ENCODE peak calls at places on chromosomes 1 and 21, in four cellular contexts. A, L, Q and E are unnamed samples. For H3K4me1, the result is how much of the 10 kb centered on the place peaks cover.

GRCh38 chr1:207873055-207873890 is 37.7 kb downstream of the CD34 start:
- DNase-seq in L (no peak), Q (no peak), A (no peak), E (no peak)

GRCh38 chr1:15343729-15344128 is 66.0 kb upstream of the EFHD2 start:
- DNase-seq in A (no peak), L (peak), Q (peak), E (no peak)

GRCh38 chr1:25697426-25698220 is 81.0 kb downstream of the MAN1C1 start:
- DNase-seq in A (no peak), Q (no peak), L (no peak), E (no peak)

GRCh38 chr21:15276243-15276642 is 211.4 kb upstream of the NRIP1 start:
- DNase-seq in A (no peak), Q (no peak), L (no peak), E (no peak)

GRCh38 chr1:61491497-61491896 is 233.4 kb downstream of the TM2D1 start:
- DNase-seq in A (no peak), L (peak), Q (peak), E (no peak)

GRCh38 chr1:104989012-104989411 is 1239.3 kb downstream of the AMY1C start:
- DNase-seq in A (no peak), Q (no peak), L (no peak), E (no peak)

GRCh38 chr21:44294391-44295162 is 5.3 kb upstream of the PFKL start:
- DNase-seq in L (peak), A (no peak), Q (peak), E (no peak)

GRCh38 chr1:109327285-109327684 is 20.5 kb upstream of the MYBPHL start:
- DNase-seq in L (no peak), Q (no peak), A (peak), E (no peak)

GRCh38 chr1:31346882-31347281 is 26.0 kb downstream of the FABP3 start:
- DNase-seq in L (no peak), Q (no peak), A (no peak), E (no peak)

GRCh38 chr21:31128234-31128633 is 90.0 kb upstream of the KRTAP19-8 start:
- DNase-seq in L (no peak), A (no peak), Q (no peak), E (no peak)

GRCh38 chr1:210477328-210477924 is 148.7 kb downstream of the HHAT start:
- DNase-seq in A (no peak), Q (no peak), L (no peak), E (no peak)

GRCh38 chr1:40710581-40711315 is 19.2 kb downstream of the NFYC start:
- DNase-seq in Q (no peak), L (no peak), A (no peak), E (no peak)

GRCh38 chr1:40711465-40712404 is 20.2 kb downstream of the NFYC start:
- DNase-seq in Q (no peak), L (no peak), A (peak), E (no peak)

GRCh38 chr1:40709100-40709801 is 17.7 kb downstream of the NFYC start:
- DNase-seq in Q (peak), L (peak), A (peak), E (no peak)

GRCh38 chr1:40708750-40709099 is 17.2 kb downstream of the NFYC start:
- DNase-seq in A (no peak), Q (no peak), L (no peak), E (no peak)

DNA sequence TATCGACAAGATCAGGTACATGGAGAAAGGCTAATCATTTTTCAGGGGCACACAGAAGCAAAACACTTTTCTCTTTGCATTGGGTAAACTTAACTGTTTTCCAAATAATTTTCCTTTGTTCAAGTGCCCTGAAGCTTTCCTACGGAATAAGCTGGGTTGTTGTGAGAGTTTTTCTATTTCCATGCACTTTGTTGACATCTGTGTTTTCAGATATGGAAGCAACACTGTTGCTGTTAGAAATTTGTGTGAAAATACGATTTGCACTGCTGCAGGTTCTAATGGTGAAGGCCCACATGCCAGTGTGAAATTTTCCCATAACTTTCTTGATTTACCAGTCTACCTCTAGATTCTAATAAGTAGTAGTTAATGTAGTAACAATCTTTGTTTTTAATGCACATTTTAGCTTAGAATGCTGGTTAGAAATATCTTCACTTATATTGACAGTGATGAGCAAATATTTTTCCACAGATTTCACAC is 18.3 kb downstream of the NFYC start:
- DNase-seq in L (no peak), Q (no peak), A (no peak), E (no peak)
- H3K4me1 ChIP-seq in L (under half), Q (under half), A (under half), E (under half)

GRCh38 chr1:63833346-63834065 is 59.7 kb downstream of the ROR1 start:
- DNase-seq in L (no peak), Q (no peak), A (no peak), E (no peak)
- H3K4me1 ChIP-seq in L (under half), Q (under half), A (under half), E (under half)

GRCh38 chr1:119778886-119779560 is 10.3 kb upstream of the HMGCS2 start:
- DNase-seq in L (no peak), A (no peak), Q (no peak), E (no peak)

GRCh38 chr1:119779869-119780356 is 11.2 kb upstream of the HMGCS2 start:
- DNase-seq in A (no peak), Q (peak), L (peak), E (no peak)

GRCh38 chr1:119782541-119783338 is 14.0 kb upstream of the HMGCS2 start:
- DNase-seq in Q (no peak), A (no peak), L (no peak), E (no peak)

GRCh38 chr1:119783354-119784126 is 14.8 kb upstream of the HMGCS2 start:
- DNase-seq in L (no peak), Q (no peak), A (no peak), E (no peak)

GRCh38 chr1:119781434-119782210 is 12.9 kb upstream of the HMGCS2 start:
- DNase-seq in L (no peak), A (no peak), Q (no peak), E (no peak)
- H3K4me1 ChIP-seq in L (under half), A (under half), Q (under half), E (under half)

DNA sequence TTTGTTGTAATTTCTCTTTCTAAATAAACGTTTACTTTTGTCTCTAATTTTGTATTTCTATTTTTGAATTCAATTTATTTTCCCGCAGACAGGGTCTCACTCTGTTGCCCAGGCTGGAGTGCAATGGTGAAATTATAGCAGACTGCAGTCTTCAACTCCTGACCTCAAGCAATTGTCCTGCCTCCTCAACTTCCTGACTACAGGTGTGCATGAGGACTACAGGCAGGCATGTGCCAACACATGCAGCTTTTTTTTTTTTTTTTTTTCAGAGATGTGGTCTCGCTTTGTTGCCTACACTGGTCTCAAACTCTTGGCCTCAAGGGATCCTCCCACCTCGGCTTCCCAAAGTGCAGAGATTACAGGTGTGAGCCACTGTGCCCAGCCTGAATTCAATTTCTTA is 36.7 kb upstream of the IL20 start:
- DNase-seq in L (no peak), A (no peak), Q (no peak), E (no peak)
- H3K4me1 ChIP-seq in L (under half), A (under half), Q (under half), E (under half)

DNA sequence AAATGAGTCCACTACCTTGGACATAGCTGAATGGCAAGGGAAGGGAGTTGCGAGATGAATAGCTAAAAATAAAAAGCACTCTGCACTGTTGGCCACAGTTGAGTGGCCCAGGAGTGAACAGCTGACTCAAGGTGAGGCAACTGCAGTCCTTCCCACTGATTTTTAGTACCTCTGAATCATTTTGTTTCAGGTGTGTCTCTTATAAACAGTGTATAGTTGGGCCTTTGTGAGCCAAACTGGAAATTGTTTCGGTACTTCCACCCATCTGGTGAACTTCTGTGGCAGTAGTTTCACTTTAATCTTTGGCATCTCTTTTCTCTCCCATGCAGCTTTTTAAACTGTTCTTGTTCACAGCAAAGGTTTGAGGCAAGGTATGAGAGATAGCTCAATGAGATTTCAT is 122.7 kb downstream of the VAV3 start:
- DNase-seq in L (no peak), A (no peak), Q (no peak), E (no peak)
- H3K4me1 ChIP-seq in L (under half), A (under half), Q (under half), E (under half)

DNA sequence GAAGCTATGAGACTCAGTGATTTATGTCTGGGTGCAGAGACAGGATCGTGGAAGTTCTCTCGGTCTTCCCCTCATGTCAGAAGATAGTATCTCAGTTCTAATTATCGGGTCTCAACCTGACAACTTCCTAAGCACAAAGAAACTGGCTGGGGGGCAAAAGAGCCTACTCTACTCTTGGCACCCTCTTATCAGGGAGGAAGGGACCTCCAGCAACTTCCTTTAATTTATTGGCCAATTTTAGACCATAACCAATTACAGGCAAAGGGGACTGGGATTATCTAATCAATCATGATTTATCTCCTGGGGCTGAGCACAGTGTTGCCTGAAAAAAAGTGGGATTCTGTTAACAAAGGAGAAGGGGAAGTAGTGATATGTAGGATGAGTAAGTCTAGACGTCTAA is 98.7 kb downstream of the ZFYVE9 start:
- DNase-seq in A (no peak), Q (no peak), L (no peak), E (no peak)
- H3K4me1 ChIP-seq in A (under half), Q (under half), L (under half), E (under half)

GRCh38 chr1:158025576-158026230 is 32.3 kb downstream of the KIRREL1 start:
- DNase-seq in L (no peak), Q (no peak), A (no peak), E (no peak)
- H3K4me1 ChIP-seq in L (under half), Q (under half), A (under half), E (half or more)